ENCODE peak calls at places on chromosomes 2 and 18, in six cellular contexts. C is HepG2, V is adrenal gland, Z is prostate gland, R is uterus, M is A549. P is an unnamed sample.

GRCh38 chr2:206721216-206721920 is 3.2 kb upstream of the DYTN start:
- DNase-seq in R (no peak), C (no peak), Z (no peak), V (no peak), M (no peak), P (no peak)

GRCh38 chr2:54574107-54574859 is 118.2 kb downstream of the SPTBN1 start:
- DNase-seq in M (peak), R (no peak), V (peak), Z (no peak), C (peak), P (peak)

GRCh38 chr2:33142874-33143273 is 196.1 kb downstream of the LTBP1 start:
- DNase-seq in R (no peak), V (no peak), C (no peak), Z (no peak), M (no peak), P (no peak)

GRCh38 chr2:239399404-239399999 is 1.3 kb downstream of the HDAC4 start:
- DNase-seq in M (peak), R (no peak), C (peak), Z (peak), V (peak), P (peak)

GRCh38 chr2:177495945-177496344 is 103.4 kb downstream of the AGPS start:
- DNase-seq in R (no peak), C (no peak), M (no peak), V (no peak), Z (no peak), P (no peak)

GRCh38 chr18:8960740-8961657 is 141.5 kb upstream of the NDUFV2 start:
- DNase-seq in C (peak), R (no peak), M (peak), V (no peak), Z (no peak), P (no peak)

GRCh38 chr2:239002960-239003932 is 155.4 kb downstream of the TWIST2 start:
- DNase-seq in Z (no peak), R (peak), V (no peak), M (no peak), C (no peak), P (no peak)

GRCh38 chr18:56982756-56983155 is 164.1 kb upstream of the BOD1L2 start:
- DNase-seq in V (no peak), M (no peak), C (no peak), R (no peak), Z (no peak), P (no peak)

GRCh38 chr2:237154050-237154638 is 68.5 kb downstream of the COPS8 start:
- DNase-seq in V (peak), R (no peak), M (peak), Z (no peak), C (peak), P (no peak)

GRCh38 chr2:25204190-25204838 is 35.9 kb upstream of the POMC start:
- DNase-seq in C (no peak), M (no peak), R (no peak), Z (no peak), V (no peak), P (no peak)

GRCh38 chr2:178188466-178188865 is 5.8 kb upstream of the OSBPL6 start:
- DNase-seq in V (no peak), R (no peak), C (no peak), Z (no peak), M (peak), P (no peak)

GRCh38 chr2:239801404-239802100 is 223.6 kb downstream of the NDUFA10 start:
- DNase-seq in M (no peak), Z (no peak), R (no peak), C (no peak), V (no peak), P (no peak)

GRCh38 chr2:218501665-218502064 is 66.5 kb downstream of the USP37 start:
- DNase-seq in V (no peak), R (no peak), C (no peak), M (no peak), Z (no peak), P (no peak)

GRCh38 chr2:234702731-234703225 is 205.9 kb upstream of the ARL4C start:
- DNase-seq in C (peak), Z (no peak), M (peak), V (no peak), R (no peak), P (no peak)

GRCh38 chr2:120262761-120263428 is 10.2 kb downstream of the RALB start:
- DNase-seq in R (no peak), M (no peak), V (no peak), C (no peak), Z (no peak), P (no peak)

GRCh38 chr2:191043438-191043837 is 29.5 kb upstream of the STAT1 start:
- DNase-seq in Z (no peak), V (no peak), R (no peak), M (no peak), C (no peak), P (no peak)

GRCh38 chr2:202642567-202642966 is 7.8 kb downstream of the FAM117B start:
- DNase-seq in Z (no peak), R (no peak), V (no peak), C (no peak), M (no peak), P (no peak)

GRCh38 chr2:152307863-152308262 is 27.1 kb upstream of the FMNL2 start:
- DNase-seq in R (no peak), M (no peak), V (no peak), C (no peak), Z (no peak), P (no peak)

GRCh38 chr2:172829229-172829628 is 93.6 kb downstream of the RAPGEF4 start:
- DNase-seq in R (no peak), M (peak), Z (no peak), C (peak), V (no peak), P (no peak)

GRCh38 chr2:172698041-172698863 is 37.4 kb upstream of the RAPGEF4 start:
- DNase-seq in C (no peak), V (no peak), M (peak), R (no peak), Z (no peak), P (no peak)

GRCh38 chr2:105239924-105240323 is 1.6 kb upstream of the GPR45 start:
- DNase-seq in C (no peak), R (no peak), Z (no peak), M (peak), V (no peak), P (no peak)

GRCh38 chr2:242060212-242060835 is 190.8 kb downstream of the RTP5 start:
- DNase-seq in V (peak), C (no peak), R (no peak), Z (no peak), M (no peak), P (no peak)

GRCh38 chr2:236826727-236827126 is 257.1 kb downstream of the ACKR3 start:
- DNase-seq in M (no peak), R (no peak), C (no peak), Z (no peak), V (no peak), P (no peak)

GRCh38 chr18:60162390-60162789 is 210.2 kb downstream of the MC4R start:
- DNase-seq in R (no peak), V (no peak), Z (no peak), M (no peak), C (no peak), P (no peak)

GRCh38 chr18:60452424-60452823 is 79.8 kb upstream of the MC4R start:
- DNase-seq in V (no peak), Z (no peak), M (no peak), C (no peak), R (no peak), P (no peak)

GRCh38 chr18:69945220-69946114 is 2.2 kb downstream of the CD226 start:
- DNase-seq in Z (no peak), C (no peak), V (no peak), M (no peak), R (no peak), P (no peak)
- TF ChIP-seq POLR2A in Z (no peak), C (no peak), V (no peak), M (no peak), R (no peak), P (no peak)

GRCh38 chr2:200193331-200193730 is 113.2 kb upstream of the SPATS2L start:
- DNase-seq in M (no peak), R (no peak), V (no peak), Z (no peak), C (no peak), P (no peak)
- H3K4me3 ChIP-seq in M (no peak), R (no peak), V (no peak), Z (no peak), C (no peak), P (no peak)

GRCh38 chr2:9565436-9566153 is 10.0 kb upstream of the ADAM17 start:
- DNase-seq in Z (peak), R (peak), C (no peak), M (peak), V (peak), P (peak)
- TF ChIP-seq POLR2A in Z (peak), R (peak), C (no peak), M (no peak), V (no peak), P (no peak)

GRCh38 chr2:113237604-113238003 is 41.1 kb downstream of the PAX8 start:
- DNase-seq in R (no peak), V (no peak), C (peak), Z (no peak), M (no peak), P (no peak)

GRCh38 chr2:113233593-113234550 is 44.8 kb downstream of the PAX8 start:
- DNase-seq in Z (no peak), R (no peak), V (peak), M (peak), C (peak), P (no peak)

GRCh38 chr2:113234721-113235346 is 43.9 kb downstream of the PAX8 start:
- DNase-seq in Z (no peak), R (no peak), M (no peak), C (no peak), V (no peak), P (no peak)

GRCh38 chr2:113240150-113240914 is 38.4 kb downstream of the PAX8 start:
- DNase-seq in M (peak), V (peak), Z (peak), C (no peak), R (peak), P (peak)

DNA sequence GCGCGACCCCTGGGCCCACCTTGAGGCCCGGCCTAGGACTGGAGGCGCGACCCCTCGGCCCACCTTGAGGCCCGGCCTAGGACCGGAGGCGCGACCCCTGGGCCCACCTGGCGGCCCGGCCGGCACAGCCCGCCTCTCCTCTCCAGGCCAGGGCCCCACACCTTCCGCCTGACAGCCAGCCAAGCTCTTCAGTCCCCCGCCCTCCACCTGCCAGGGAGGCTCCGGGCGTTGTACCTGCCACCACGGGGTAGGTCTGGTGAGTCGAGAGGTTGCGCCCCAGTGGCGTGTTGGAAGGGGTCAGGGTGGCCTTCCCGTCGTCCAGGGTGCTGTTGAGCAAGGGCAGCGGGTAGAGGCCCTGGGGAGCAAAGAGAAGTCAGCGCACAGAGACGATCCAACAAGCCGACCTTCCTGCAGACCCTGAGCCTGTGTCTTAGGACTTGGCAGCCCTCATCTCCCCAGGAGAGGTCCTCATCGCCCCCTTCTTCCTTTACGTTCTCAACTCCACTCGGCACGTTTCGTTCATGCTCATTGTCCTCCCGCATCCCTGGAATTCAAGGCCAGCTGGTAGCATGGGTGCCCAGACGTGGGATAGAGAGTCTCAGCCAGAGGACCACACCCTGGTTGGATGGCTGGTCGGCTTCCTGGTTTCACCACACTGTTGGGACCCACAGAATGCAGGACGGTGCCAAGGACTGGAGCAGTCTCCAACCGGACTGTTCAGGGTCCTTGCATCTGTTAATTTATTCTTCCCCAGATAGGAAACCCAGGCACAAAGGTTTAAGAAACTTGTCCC is 42.2 kb downstream of the PAX8 start:
- DNase-seq in Z (no peak), R (no peak), C (no peak), M (no peak), V (no peak), P (no peak)
- H3K4me3 ChIP-seq in Z (peak), R (peak), C (no peak), M (no peak), V (peak), P (peak)

GRCh38 chr2:101893676-101894381 is 97.9 kb upstream of the IL1R2 start:
- DNase-seq in M (no peak), V (no peak), Z (no peak), C (no peak), R (no peak), P (no peak)

GRCh38 chr2:101899257-101899656 is 92.5 kb upstream of the IL1R2 start:
- DNase-seq in M (no peak), R (no peak), Z (no peak), V (no peak), C (no peak), P (no peak)

GRCh38 chr2:101897301-101897700 is 94.5 kb upstream of the IL1R2 start:
- DNase-seq in V (no peak), C (no peak), Z (no peak), M (no peak), R (no peak), P (no peak)

GRCh38 chr2:101895039-101895438 is 96.7 kb upstream of the IL1R2 start:
- DNase-seq in Z (no peak), V (no peak), M (no peak), R (no peak), C (no peak), P (no peak)

GRCh38 chr2:101895819-101896322 is 95.9 kb upstream of the IL1R2 start:
- DNase-seq in M (no peak), V (no peak), Z (peak), C (no peak), R (no peak), P (no peak)
- TF ChIP-seq POLR2A in M (no peak), V (no peak), Z (no peak), C (no peak), R (no peak), P (no peak)

GRCh38 chr18:62809900-62810299 is 94.6 kb downstream of the PHLPP1 start:
- DNase-seq in R (no peak), Z (no peak), C (peak), V (no peak), M (no peak), P (no peak)
- H3K4me3 ChIP-seq in R (no peak), Z (no peak), C (no peak), V (no peak), M (no peak), P (no peak)

GRCh38 chr2:96549967-96550786 is 13.6 kb downstream of the ARID5A start:
- DNase-seq in R (no peak), V (peak), M (peak), Z (no peak), C (peak), P (no peak)
- TF ChIP-seq POLR2A in R (no peak), V (no peak), M (no peak), Z (no peak), C (peak), P (no peak)

P was measured in transverse colon.